ENCODE peak calls at places on chromosomes 6 and 20, in eight cellular contexts. One of them, this sample, is unnamed.

GRCh38 chr20:12023169-12023795 is 105.6 kb downstream of the BTBD3 start:
- DNase-seq in tibial artery: no peak
- DNase-seq in fibroblast of the aortic adventitia: no peak
- DNase-seq in suprapubic skin: no peak
- DNase-seq in foreskin fibroblast: no peak
- DNase-seq in fibroblast of lung: no peak
- DNase-seq in Calu3: no peak
- DNase-seq in MCF 10A: no peak
- DNase-seq in this sample: no peak

GRCh38 chr6:20691185-20691584 is 156.9 kb downstream of the CDKAL1 start:
- DNase-seq in tibial artery: no peak
- DNase-seq in fibroblast of the aortic adventitia: no peak
- DNase-seq in suprapubic skin: no peak
- DNase-seq in foreskin fibroblast: no peak
- DNase-seq in fibroblast of lung: no peak
- DNase-seq in Calu3: no peak
- DNase-seq in MCF 10A: no peak
- DNase-seq in this sample: no peak

GRCh38 chr20:37383229-37383989 is 37.5 kb downstream of the SRC start:
- DNase-seq in tibial artery: peak
- DNase-seq in fibroblast of the aortic adventitia: peak
- DNase-seq in suprapubic skin: peak
- DNase-seq in foreskin fibroblast: no peak
- DNase-seq in fibroblast of lung: peak
- DNase-seq in Calu3: peak
- DNase-seq in MCF 10A: peak
- DNase-seq in this sample: no peak

GRCh38 chr6:104252276-104252675 is 607.4 kb downstream of the HACE1 start:
- DNase-seq in tibial artery: no peak
- DNase-seq in fibroblast of the aortic adventitia: no peak
- DNase-seq in suprapubic skin: no peak
- DNase-seq in foreskin fibroblast: no peak
- DNase-seq in fibroblast of lung: no peak
- DNase-seq in Calu3: no peak
- DNase-seq in MCF 10A: peak
- DNase-seq in this sample: no peak

GRCh38 chr6:139839506-139840156 is 465.2 kb upstream of the CITED2 start:
- DNase-seq in tibial artery: peak
- DNase-seq in fibroblast of the aortic adventitia: peak
- DNase-seq in suprapubic skin: no peak
- DNase-seq in foreskin fibroblast: peak
- DNase-seq in fibroblast of lung: no peak
- DNase-seq in Calu3: no peak
- DNase-seq in MCF 10A: peak
- DNase-seq in this sample: no peak

GRCh38 chr6:69973138-69973537 is 106.8 kb downstream of the COL19A1 start:
- DNase-seq in tibial artery: no peak
- DNase-seq in fibroblast of the aortic adventitia: no peak
- DNase-seq in suprapubic skin: no peak
- DNase-seq in foreskin fibroblast: no peak
- DNase-seq in fibroblast of lung: no peak
- DNase-seq in Calu3: no peak
- DNase-seq in MCF 10A: no peak
- DNase-seq in this sample: no peak

GRCh38 chr6:467671-468082 is 76.1 kb downstream of the IRF4 start:
- DNase-seq in tibial artery: no peak
- DNase-seq in fibroblast of the aortic adventitia: no peak
- DNase-seq in suprapubic skin: no peak
- DNase-seq in foreskin fibroblast: no peak
- DNase-seq in fibroblast of lung: no peak
- DNase-seq in Calu3: no peak
- DNase-seq in MCF 10A: no peak
- DNase-seq in this sample: no peak

GRCh38 chr20:48092596-48093280 is 307.5 kb upstream of the SULF2 start:
- DNase-seq in tibial artery: no peak
- DNase-seq in fibroblast of the aortic adventitia: no peak
- DNase-seq in suprapubic skin: no peak
- DNase-seq in foreskin fibroblast: no peak
- DNase-seq in fibroblast of lung: peak
- DNase-seq in Calu3: no peak
- DNase-seq in MCF 10A: no peak
- DNase-seq in this sample: no peak

GRCh38 chr6:3542032-3542640 is 85.3 kb upstream of the SLC22A23 start:
- DNase-seq in tibial artery: no peak
- DNase-seq in fibroblast of the aortic adventitia: no peak
- DNase-seq in suprapubic skin: no peak
- DNase-seq in foreskin fibroblast: no peak
- DNase-seq in fibroblast of lung: no peak
- DNase-seq in Calu3: no peak
- DNase-seq in MCF 10A: no peak
- DNase-seq in this sample: no peak

GRCh38 chr20:5509803-5510202 is 193.0 kb upstream of the PROKR2 start:
- DNase-seq in tibial artery: no peak
- DNase-seq in fibroblast of the aortic adventitia: no peak
- DNase-seq in suprapubic skin: no peak
- DNase-seq in foreskin fibroblast: no peak
- DNase-seq in fibroblast of lung: no peak
- DNase-seq in Calu3: no peak
- DNase-seq in MCF 10A: no peak
- DNase-seq in this sample: no peak

GRCh38 chr20:39568090-39568489 is 605.9 kb downstream of the DHX35 start:
- DNase-seq in tibial artery: no peak
- DNase-seq in fibroblast of the aortic adventitia: no peak
- DNase-seq in suprapubic skin: no peak
- DNase-seq in foreskin fibroblast: no peak
- DNase-seq in fibroblast of lung: no peak
- DNase-seq in Calu3: no peak
- DNase-seq in MCF 10A: no peak
- DNase-seq in this sample: peak

GRCh38 chr20:58026361-58026760 is 202.1 kb downstream of the ANKRD60 start:
- DNase-seq in tibial artery: no peak
- DNase-seq in fibroblast of the aortic adventitia: no peak
- DNase-seq in suprapubic skin: no peak
- DNase-seq in foreskin fibroblast: no peak
- DNase-seq in fibroblast of lung: no peak
- DNase-seq in Calu3: no peak
- DNase-seq in MCF 10A: no peak
- DNase-seq in this sample: no peak

GRCh38 chr6:167930300-167930699 is 67.2 kb upstream of the KIF25 start:
- DNase-seq in tibial artery: no peak
- DNase-seq in fibroblast of the aortic adventitia: peak
- DNase-seq in suprapubic skin: no peak
- DNase-seq in foreskin fibroblast: peak
- DNase-seq in fibroblast of lung: peak
- DNase-seq in Calu3: no peak
- DNase-seq in MCF 10A: peak
- DNase-seq in this sample: no peak

GRCh38 chr20:11403711-11404110 is 514.0 kb upstream of the BTBD3 start:
- DNase-seq in tibial artery: no peak
- DNase-seq in fibroblast of the aortic adventitia: peak
- DNase-seq in suprapubic skin: no peak
- DNase-seq in foreskin fibroblast: no peak
- DNase-seq in fibroblast of lung: peak
- DNase-seq in Calu3: no peak
- DNase-seq in MCF 10A: no peak
- DNase-seq in this sample: no peak

GRCh38 chr6:150072201-150072600 is 3.3 kb upstream of the ULBP3 start:
- DNase-seq in tibial artery: peak
- DNase-seq in fibroblast of the aortic adventitia: peak
- DNase-seq in suprapubic skin: peak
- DNase-seq in foreskin fibroblast: peak
- DNase-seq in fibroblast of lung: peak
- DNase-seq in Calu3: peak
- DNase-seq in MCF 10A: peak
- DNase-seq in this sample: no peak

GRCh38 chr6:167968091-167968490 is 29.4 kb upstream of the KIF25 start:
- DNase-seq in tibial artery: no peak
- DNase-seq in fibroblast of the aortic adventitia: no peak
- DNase-seq in suprapubic skin: no peak
- DNase-seq in foreskin fibroblast: no peak
- DNase-seq in fibroblast of lung: no peak
- DNase-seq in Calu3: peak
- DNase-seq in MCF 10A: peak
- DNase-seq in this sample: peak

GRCh38 chr20:17901971-17902370 is 66.6 kb downstream of the SNX5 start:
- DNase-seq in tibial artery: no peak
- DNase-seq in fibroblast of the aortic adventitia: no peak
- DNase-seq in suprapubic skin: no peak
- DNase-seq in foreskin fibroblast: no peak
- DNase-seq in fibroblast of lung: no peak
- DNase-seq in Calu3: no peak
- DNase-seq in MCF 10A: no peak
- DNase-seq in this sample: no peak

GRCh38 chr20:51321343-51322163 is 221.0 kb downstream of the NFATC2 start:
- DNase-seq in tibial artery: no peak
- DNase-seq in fibroblast of the aortic adventitia: no peak
- DNase-seq in suprapubic skin: no peak
- DNase-seq in foreskin fibroblast: no peak
- DNase-seq in fibroblast of lung: no peak
- DNase-seq in Calu3: no peak
- DNase-seq in MCF 10A: no peak
- DNase-seq in this sample: no peak

GRCh38 chr6:152948150-152948768 is 34.6 kb downstream of the FBXO5 start:
- DNase-seq in tibial artery: no peak
- DNase-seq in fibroblast of the aortic adventitia: peak
- DNase-seq in suprapubic skin: no peak
- DNase-seq in foreskin fibroblast: peak
- DNase-seq in fibroblast of lung: peak
- DNase-seq in Calu3: peak
- DNase-seq in MCF 10A: peak
- DNase-seq in this sample: peak

GRCh38 chr6:57040011-57040410 is 6.5 kb upstream of the KIAA1586 start:
- DNase-seq in tibial artery: no peak
- DNase-seq in fibroblast of the aortic adventitia: no peak
- DNase-seq in suprapubic skin: no peak
- DNase-seq in foreskin fibroblast: no peak
- DNase-seq in fibroblast of lung: no peak
- DNase-seq in Calu3: peak
- DNase-seq in MCF 10A: peak
- DNase-seq in this sample: peak

GRCh38 chr6:42451595-42452170 is at the start of gene TRERF1:
- DNase-seq in tibial artery: peak
- DNase-seq in fibroblast of the aortic adventitia: peak
- DNase-seq in suprapubic skin: peak
- DNase-seq in foreskin fibroblast: peak
- DNase-seq in fibroblast of lung: peak
- DNase-seq in Calu3: peak
- DNase-seq in MCF 10A: peak
- DNase-seq in this sample: peak

GRCh38 chr6:42454428-42454791 is 2.7 kb upstream of the TRERF1 start:
- DNase-seq in tibial artery: no peak
- DNase-seq in fibroblast of the aortic adventitia: peak
- DNase-seq in suprapubic skin: peak
- DNase-seq in foreskin fibroblast: no peak
- DNase-seq in fibroblast of lung: peak
- DNase-seq in Calu3: peak
- DNase-seq in MCF 10A: no peak
- DNase-seq in this sample: no peak

GRCh38 chr6:42453649-42454427 is 2.1 kb upstream of the TRERF1 start:
- DNase-seq in tibial artery: peak
- DNase-seq in fibroblast of the aortic adventitia: peak
- DNase-seq in suprapubic skin: peak
- DNase-seq in foreskin fibroblast: peak
- DNase-seq in fibroblast of lung: peak
- DNase-seq in Calu3: peak
- DNase-seq in MCF 10A: peak
- DNase-seq in this sample: peak

GRCh38 chr6:42452171-42453026 is 673 bp upstream of the TRERF1 start:
- DNase-seq in tibial artery: peak
- DNase-seq in fibroblast of the aortic adventitia: peak
- DNase-seq in suprapubic skin: peak
- DNase-seq in foreskin fibroblast: peak
- DNase-seq in fibroblast of lung: peak
- DNase-seq in Calu3: peak
- DNase-seq in MCF 10A: peak
- DNase-seq in this sample: peak

DNA sequence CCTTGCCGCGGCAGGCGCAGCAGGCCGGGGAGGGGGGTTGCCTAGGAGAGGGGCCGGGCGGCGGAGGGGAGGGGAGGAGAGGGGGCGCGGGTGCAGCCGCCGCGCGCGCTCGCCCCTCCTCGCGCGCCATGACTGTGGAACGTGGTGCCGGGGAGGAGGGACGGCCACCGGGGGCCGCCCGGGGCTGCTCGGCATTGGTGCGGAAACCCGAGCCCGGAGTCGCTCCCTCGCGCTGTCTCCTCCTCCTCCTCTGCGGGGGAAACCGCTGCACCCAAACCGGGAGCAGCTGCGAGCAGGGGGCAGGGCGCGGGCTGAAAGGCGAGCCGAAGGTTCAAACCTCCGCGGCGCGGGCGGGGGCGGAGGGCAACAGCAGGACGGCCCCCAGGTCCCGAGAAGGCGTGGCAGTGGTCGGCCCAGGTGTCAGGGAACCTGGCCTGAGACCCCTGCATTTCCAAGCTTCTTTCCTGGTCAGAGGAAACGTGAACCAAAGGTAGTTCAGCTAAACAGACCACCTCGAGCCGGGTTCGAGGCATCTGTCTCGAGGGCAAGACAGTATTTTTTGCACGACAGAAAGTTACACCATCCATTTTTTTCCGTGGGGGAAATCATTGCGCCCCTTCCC is 1.4 kb upstream of the TRERF1 start:
- DNase-seq in tibial artery: peak
- DNase-seq in fibroblast of the aortic adventitia: peak
- DNase-seq in suprapubic skin: peak
- DNase-seq in foreskin fibroblast: peak
- DNase-seq in fibroblast of lung: peak
- DNase-seq in Calu3: peak
- DNase-seq in MCF 10A: peak
- DNase-seq in this sample: peak
- TF ChIP-seq CTCF in tibial artery: no peak
- TF ChIP-seq CTCF in fibroblast of the aortic adventitia: no peak
- TF ChIP-seq CTCF in suprapubic skin: no peak
- TF ChIP-seq CTCF in foreskin fibroblast: no peak
- TF ChIP-seq CTCF in fibroblast of lung: no peak
- TF ChIP-seq CTCF in Calu3: no peak
- TF ChIP-seq CTCF in MCF 10A: no peak
- TF ChIP-seq CTCF in this sample: no peak

GRCh38 chr6:109383438-109383940 is 1.2 kb upstream of the CD164 start:
- DNase-seq in tibial artery: no peak
- DNase-seq in fibroblast of the aortic adventitia: no peak
- DNase-seq in suprapubic skin: no peak
- DNase-seq in foreskin fibroblast: no peak
- DNase-seq in fibroblast of lung: no peak
- DNase-seq in Calu3: no peak
- DNase-seq in MCF 10A: no peak
- DNase-seq in this sample: no peak
- TF ChIP-seq CTCF in tibial artery: no peak
- TF ChIP-seq CTCF in fibroblast of the aortic adventitia: no peak
- TF ChIP-seq CTCF in suprapubic skin: peak
- TF ChIP-seq CTCF in foreskin fibroblast: no peak
- TF ChIP-seq CTCF in fibroblast of lung: no peak
- TF ChIP-seq CTCF in Calu3: no peak
- TF ChIP-seq CTCF in MCF 10A: no peak
- TF ChIP-seq CTCF in this sample: peak

GRCh38 chr20:64278319-64278681 is 22.8 kb downstream of the PCMTD2 start:
- DNase-seq in tibial artery: no peak
- DNase-seq in fibroblast of the aortic adventitia: no peak
- DNase-seq in suprapubic skin: no peak
- DNase-seq in foreskin fibroblast: no peak
- DNase-seq in fibroblast of lung: no peak
- DNase-seq in Calu3: no peak
- DNase-seq in MCF 10A: no peak
- DNase-seq in this sample: no peak
- TF ChIP-seq CTCF in tibial artery: no peak
- TF ChIP-seq CTCF in fibroblast of the aortic adventitia: no peak
- TF ChIP-seq CTCF in suprapubic skin: no peak
- TF ChIP-seq CTCF in foreskin fibroblast: no peak
- TF ChIP-seq CTCF in fibroblast of lung: no peak
- TF ChIP-seq CTCF in Calu3: no peak
- TF ChIP-seq CTCF in MCF 10A: no peak
- TF ChIP-seq CTCF in this sample: no peak

GRCh38 chr20:655730-656624 is 3.0 kb upstream of the SRXN1 start:
- DNase-seq in tibial artery: no peak
- DNase-seq in fibroblast of the aortic adventitia: no peak
- DNase-seq in suprapubic skin: no peak
- DNase-seq in foreskin fibroblast: no peak
- DNase-seq in fibroblast of lung: no peak
- DNase-seq in Calu3: no peak
- DNase-seq in MCF 10A: no peak
- DNase-seq in this sample: no peak
- TF ChIP-seq CTCF in tibial artery: no peak
- TF ChIP-seq CTCF in fibroblast of the aortic adventitia: no peak
- TF ChIP-seq CTCF in suprapubic skin: no peak
- TF ChIP-seq CTCF in foreskin fibroblast: no peak
- TF ChIP-seq CTCF in fibroblast of lung: no peak
- TF ChIP-seq CTCF in Calu3: no peak
- TF ChIP-seq CTCF in MCF 10A: no peak
- TF ChIP-seq CTCF in this sample: no peak

This sample was measured in A673.